ENCODE peak calls at places on chromosomes 12 and 14, in nine cellular contexts. J, Y, G, Z, R, F, Q, V and O are unnamed samples.

GRCh38 chr12:80763874-80764273 is 47.2 kb downstream of the MYF5 start:
- DNase-seq in J (peak), Q (no peak), F (no peak), R (peak), Y (no peak), G (peak), Z (no peak), V (peak), O (no peak)

GRCh38 chr12:21576431-21576830 is 28.2 kb downstream of the GYS2 start:
- DNase-seq in V (no peak), Y (no peak), G (no peak), Z (no peak), J (no peak), F (no peak), R (no peak), Q (no peak), O (no peak)

GRCh38 chr14:21711360-21711961 is 37.8 kb upstream of the OR4E1 start:
- DNase-seq in Q (no peak), R (peak), Z (peak), J (peak), F (peak), V (peak), G (peak), Y (no peak), O (no peak)

GRCh38 chr14:57871487-57872080 is 5.7 kb upstream of the SLC35F4 start:
- DNase-seq in G (peak), J (peak), Q (no peak), Z (peak), V (peak), F (peak), Y (no peak), R (no peak), O (no peak)

GRCh38 chr12:6112004-6112403 is 12.5 kb downstream of the VWF start:
- DNase-seq in V (no peak), Z (no peak), F (no peak), Q (no peak), J (no peak), R (no peak), Y (no peak), G (no peak), O (no peak)

GRCh38 chr12:25701290-25701689 is 148.2 kb upstream of the LMNTD1 start:
- DNase-seq in V (no peak), J (peak), R (no peak), Q (no peak), Z (peak), G (peak), F (no peak), Y (no peak), O (no peak)

GRCh38 chr14:102532204-102532658 is 22.7 kb upstream of the ANKRD9 start:
- DNase-seq in V (no peak), Y (no peak), G (no peak), R (no peak), F (no peak), Q (no peak), Z (peak), J (peak), O (no peak)

GRCh38 chr14:104293231-104293841 is 154.9 kb downstream of the KIF26A start:
- DNase-seq in R (no peak), V (no peak), F (no peak), G (no peak), Z (no peak), Y (peak), Q (no peak), J (no peak), O (peak)

GRCh38 chr12:132437252-132438138 is 52.5 kb upstream of the FBRSL1 start:
- DNase-seq in Q (no peak), V (no peak), F (no peak), R (no peak), Z (no peak), Y (no peak), G (no peak), J (peak), O (no peak)

GRCh38 chr12:69900720-69901131 is 75.7 kb downstream of the MYRFL start:
- DNase-seq in Y (peak), Z (no peak), V (peak), R (peak), J (peak), F (peak), G (peak), Q (peak), O (peak)

GRCh38 chr12:61023231-61023630 is 1237.0 kb upstream of the USP15 start:
- DNase-seq in F (no peak), Y (no peak), V (no peak), Q (no peak), R (no peak), Z (no peak), G (no peak), J (no peak), O (no peak)

GRCh38 chr14:23352506-23353432 is at the start of gene SLC22A17:
- DNase-seq in F (no peak), V (no peak), R (peak), Q (peak), Y (peak), Z (peak), G (peak), J (peak), O (peak)

GRCh38 chr12:11826607-11827006 is 177.1 kb downstream of the ETV6 start:
- DNase-seq in G (no peak), V (no peak), J (no peak), Z (no peak), F (no peak), R (no peak), Q (no peak), Y (no peak), O (no peak)

GRCh38 chr14:50311337-50311973 is 574 bp downstream of the L2HGDH start:
- DNase-seq in R (peak), Z (no peak), F (peak), V (no peak), Q (no peak), J (no peak), G (no peak), Y (no peak), O (no peak)

GRCh38 chr14:49766839-49767238 is 1.1 kb upstream of the KLHDC2 start:
- DNase-seq in Q (no peak), Z (no peak), R (no peak), J (no peak), F (no peak), V (no peak), G (peak), Y (no peak), O (no peak)

GRCh38 chr12:116735951-116736599 is 1.8 kb downstream of the SPRING1 start:
- DNase-seq in Q (no peak), R (no peak), V (no peak), J (no peak), G (no peak), Y (no peak), Z (no peak), F (peak), O (no peak)

GRCh38 chr12:6653987-6654386 is 6.8 kb upstream of the ACRBP start:
- DNase-seq in R (no peak), F (no peak), V (no peak), Q (no peak), G (no peak), Z (no peak), Y (no peak), J (no peak), O (no peak)

GRCh38 chr12:6267007-6267721 is 43.3 kb upstream of the PLEKHG6 start:
- DNase-seq in Y (no peak), G (peak), F (no peak), J (no peak), V (no peak), R (no peak), Q (no peak), Z (no peak), O (no peak)

GRCh38 chr12:6970096-6970527 is 352 bp downstream of the PHB2 start:
- DNase-seq in V (no peak), F (no peak), Y (peak), Q (no peak), Z (no peak), G (no peak), R (no peak), J (no peak), O (no peak)

GRCh38 chr12:52019123-52019770 is 12.5 kb downstream of the TAMALIN start:
- DNase-seq in J (no peak), Z (no peak), R (no peak), F (no peak), Q (no peak), V (no peak), G (no peak), Y (no peak), O (no peak)